ENCODE peak calls at places on chromosomes 3 and 15, in eight cellular contexts. Q, O, Z, F, P, N, V and R are unnamed samples. For H3K36me3, H3K9me3 and H3K4me1, the result is how much of the 10 kb centered on the place peaks cover.

GRCh38 chr3:187072102-187072501 is 67.2 kb downstream of the RPL39L start:
- DNase-seq in V (no peak), Z (no peak), Q (no peak), F (no peak), O (no peak), N (no peak), P (no peak), R (no peak)

GRCh38 chr15:60536951-60537350 is 58.0 kb upstream of the ICE2 start:
- DNase-seq in V (no peak), N (no peak), O (no peak), P (no peak), Q (no peak), Z (no peak), F (no peak), R (no peak)

GRCh38 chr15:51931016-51931415 is 40.6 kb downstream of the LEO1 start:
- DNase-seq in F (no peak), V (no peak), P (no peak), O (no peak), Q (no peak), Z (no peak), N (no peak), R (no peak)

GRCh38 chr3:107650788-107651187 is 128.0 kb downstream of the BBX start:
- DNase-seq in O (no peak), N (no peak), V (no peak), P (no peak), Z (no peak), F (no peak), Q (no peak), R (no peak)

GRCh38 chr3:126773167-126773566 is 69.1 kb downstream of the CHCHD6 start:
- DNase-seq in O (no peak), N (no peak), V (no peak), F (no peak), Z (no peak), Q (no peak), P (no peak), R (no peak)

GRCh38 chr15:85532689-85533088 is 152.3 kb downstream of the AKAP13 start:
- DNase-seq in O (no peak), Q (no peak), V (no peak), F (no peak), P (no peak), Z (no peak), N (peak), R (no peak)

GRCh38 chr15:62932436-62932835 is 110.1 kb upstream of the TPM1 start:
- DNase-seq in Q (no peak), V (no peak), F (peak), Z (no peak), N (no peak), P (no peak), O (no peak), R (no peak)

GRCh38 chr15:21261396-21261964 is 178.8 kb downstream of the POTEB3 start:
- DNase-seq in Q (no peak), F (no peak), P (no peak), Z (no peak), O (no peak), N (peak), V (no peak), R (no peak)

GRCh38 chr15:60583946-60584345 is 105.0 kb upstream of the ICE2 start:
- DNase-seq in O (no peak), P (no peak), F (no peak), V (no peak), Q (no peak), N (no peak), Z (no peak), R (peak)

GRCh38 chr15:66962522-66962921 is 102.9 kb upstream of the SMAD3 start:
- DNase-seq in P (no peak), F (no peak), Z (no peak), O (no peak), Q (no peak), V (no peak), N (no peak), R (no peak)

GRCh38 chr15:61057830-61058529 is 171.1 kb downstream of the RORA start:
- DNase-seq in V (no peak), Z (no peak), N (no peak), O (no peak), F (peak), P (no peak), Q (no peak), R (no peak)

GRCh38 chr3:16419640-16420039 is 93.9 kb downstream of the RFTN1 start:
- DNase-seq in Q (no peak), N (no peak), V (no peak), O (no peak), Z (no peak), F (peak), P (no peak), R (no peak)

GRCh38 chr3:86251781-86252180 is 739.2 kb downstream of the VGLL3 start:
- DNase-seq in V (no peak), Z (no peak), F (no peak), N (no peak), Q (no peak), P (no peak), O (no peak), R (no peak)

GRCh38 chr3:172140499-172141391 is 101.4 kb downstream of the FNDC3B start:
- DNase-seq in N (no peak), O (peak), V (peak), Z (no peak), Q (peak), P (no peak), F (peak), R (peak)

GRCh38 chr3:76998555-76998954 is 41.3 kb upstream of the ROBO2 start:
- DNase-seq in Q (no peak), F (no peak), P (no peak), O (no peak), Z (no peak), N (no peak), V (no peak), R (no peak)

GRCh38 chr15:35123743-35124142 is 38.6 kb upstream of the NANOGP8 start:
- DNase-seq in O (no peak), Z (no peak), N (no peak), Q (no peak), P (no peak), V (no peak), F (no peak), R (no peak)

GRCh38 chr3:10697918-10698317 is 118.1 kb upstream of the SLC6A11 start:
- DNase-seq in Z (no peak), F (no peak), Q (no peak), P (no peak), N (no peak), O (no peak), V (no peak), R (no peak)

GRCh38 chr3:41881233-41881821 is 80.6 kb downstream of the ULK4 start:
- DNase-seq in N (no peak), O (peak), P (peak), V (peak), F (peak), Q (no peak), Z (no peak), R (no peak)

GRCh38 chr15:98866503-98866902 is 141.1 kb downstream of the PGPEP1L start:
- DNase-seq in P (no peak), Q (no peak), F (peak), O (peak), V (no peak), Z (no peak), N (no peak), R (no peak)

GRCh38 chr3:183587337-183587736 is 31.8 kb upstream of the KLHL6 start:
- DNase-seq in P (no peak), Z (no peak), O (peak), N (no peak), V (no peak), F (no peak), Q (no peak), R (no peak)

GRCh38 chr3:182405752-182406151 is 387.6 kb upstream of the ATP11B start:
- DNase-seq in V (no peak), F (no peak), P (no peak), O (no peak), N (no peak), Z (no peak), Q (no peak), R (no peak)

GRCh38 chr3:58474348-58474911 is 17.5 kb upstream of the KCTD6 start:
- DNase-seq in N (no peak), Z (no peak), V (no peak), Q (no peak), O (no peak), F (no peak), P (no peak), R (no peak)
- H3K36me3 ChIP-seq in N (under half), Z (under half), V (under half), Q (under half), O (under half), F (under half), P (under half), R (under half)

GRCh38 chr15:25207369-25207768 is 231.5 kb downstream of the UBE3A start:
- DNase-seq in O (no peak), Z (no peak), F (no peak), N (no peak), P (no peak), V (no peak), Q (no peak), R (no peak)
- H3K9me3 ChIP-seq in O (under half), Z (under half), F (half or more), N (under half), P (under half), V (under half), Q (under half), R (under half)

GRCh38 chr3:73521936-73522335 is 102.8 kb downstream of the PDZRN3 start:
- DNase-seq in P (no peak), Q (peak), Z (no peak), N (no peak), F (no peak), O (no peak), V (no peak), R (no peak)
- H3K4me1 ChIP-seq in P (under half), Q (half or more), Z (under half), N (under half), F (under half), O (under half), V (under half), R (under half)

GRCh38 chr15:48946088-48946839 is 17.5 kb downstream of the SHC4 start:
- DNase-seq in Z (no peak), V (no peak), O (peak), P (no peak), Q (no peak), F (peak), N (no peak), R (no peak)
- H3K36me3 ChIP-seq in Z (under half), V (under half), O (under half), P (under half), Q (under half), F (under half), N (under half), R (under half)

DNA sequence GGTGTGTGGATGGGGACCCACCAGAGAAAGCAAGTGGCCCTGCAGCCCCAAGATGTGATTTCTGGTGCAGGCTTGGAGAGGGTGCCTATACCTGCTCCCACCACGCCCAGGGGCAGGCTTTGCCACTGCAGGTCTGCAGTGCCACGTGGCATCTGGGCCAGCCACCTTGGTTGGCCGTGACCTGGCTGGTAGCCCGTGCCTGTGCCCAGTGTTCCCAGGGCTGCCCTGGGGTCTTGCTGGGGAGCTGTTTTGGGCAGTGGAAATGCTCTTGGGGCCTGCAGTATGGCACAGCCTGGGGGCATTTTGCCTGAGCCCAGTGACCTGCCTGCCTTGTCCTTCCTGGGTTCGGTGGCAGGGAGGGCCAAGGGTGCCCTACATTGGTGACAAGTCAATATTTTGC is 203.4 kb downstream of the UBE3A start:
- DNase-seq in O (no peak), P (no peak), N (no peak), Q (no peak), F (no peak), Z (no peak), V (no peak), R (no peak)
- H3K9me3 ChIP-seq in O (under half), P (under half), N (under half), Q (under half), F (half or more), Z (under half), V (under half), R (under half)